ENCODE peak calls at places on chromosomes 12 and 14, in five cellular contexts. K is GM12878, R is NT2/D1, D is H1, N is HepG2. C is an unnamed sample.
A peak's percentile ranks its signal among the peaks of the same experiment; 100 is the strongest.

GRCh38 chr12:79420146-79420618 is 270.6 kb downstream of the PAWR start:
- DNase-seq in K (no peak), R (peak; percentile 28), D (no peak), N (peak; percentile 73), C (peak; percentile 32)

GRCh38 chr14:72800848-72801370 is 93.0 kb downstream of the DPF3 start:
- DNase-seq in K (no peak), R (no peak), D (no peak), N (no peak), C (no peak)

GRCh38 chr12:2877959-2878732 is 1.1 kb downstream of the RHNO1 start:
- DNase-seq in K (no peak), R (peak; percentile 80), D (no peak), N (no peak), C (no peak)

GRCh38 chr12:78171082-78171481 is 340.4 kb downstream of the NAV3 start:
- DNase-seq in K (no peak), R (no peak), D (no peak), N (no peak), C (no peak)

GRCh38 chr12:48580831-48581230 is 11.0 kb upstream of the LALBA start:
- DNase-seq in K (no peak), R (no peak), D (no peak), N (no peak), C (no peak)

GRCh38 chr12:45732936-45733335 is 3.4 kb downstream of the ARID2 start:
- DNase-seq in K (no peak), R (no peak), D (no peak), N (no peak), C (no peak)

GRCh38 chr12:77888611-77889010 is 57.9 kb downstream of the NAV3 start:
- DNase-seq in K (no peak), R (no peak), D (no peak), N (peak; percentile 27), C (no peak)

GRCh38 chr14:32933623-32933942 is 5.1 kb upstream of the NPAS3 start:
- DNase-seq in K (no peak), R (no peak), D (no peak), N (no peak), C (peak; percentile 19)

GRCh38 chr12:43221216-43221615 is 330.8 kb downstream of the ADAMTS20 start:
- DNase-seq in K (no peak), R (no peak), D (no peak), N (no peak), C (no peak)

GRCh38 chr12:27779837-27780611 is at the start of the genes KLHL42 and MANSC4:
- DNase-seq in K (no peak), R (peak; percentile 87), D (peak; percentile 79), N (peak; percentile 30), C (peak; percentile 70)

GRCh38 chr12:120125792-120126634 is 9.5 kb upstream of the RAB35 start:
- DNase-seq in K (no peak), R (no peak), D (no peak), N (no peak), C (no peak)

GRCh38 chr12:86234309-86234708 is 21.9 kb downstream of the MGAT4C start:
- DNase-seq in K (no peak), R (no peak), D (no peak), N (no peak), C (no peak)

GRCh38 chr12:9925746-9926393 is 6.3 kb downstream of the CLEC2A start:
- DNase-seq in K (no peak), R (peak; percentile 59), D (no peak), N (peak; percentile 9), C (peak; percentile 32)

GRCh38 chr12:117714203-117714602 is 254.6 kb downstream of the KSR2 start:
- DNase-seq in K (no peak), R (no peak), D (no peak), N (no peak), C (no peak)

GRCh38 chr12:43835264-43835655 is 621 bp upstream of the TMEM117 start:
- DNase-seq in K (no peak), R (no peak), D (no peak), N (no peak), C (no peak)

GRCh38 chr14:24695265-24696241 is 61.6 kb upstream of the GZMB start:
- DNase-seq in K (peak; percentile 66), R (no peak), D (no peak), N (no peak), C (no peak)

GRCh38 chr14:70947739-70948138 is 40.5 kb downstream of the PCNX1 start:
- DNase-seq in K (no peak), R (no peak), D (no peak), N (no peak), C (no peak)

GRCh38 chr14:33210304-33210703 is 271.6 kb downstream of the NPAS3 start:
- DNase-seq in K (no peak), R (peak; percentile 1), D (peak; percentile 53), N (no peak), C (peak; percentile 17)

GRCh38 chr12:43786899-43787693 is 19.0 kb downstream of the TWF1 start:
- DNase-seq in K (no peak), R (no peak), D (no peak), N (no peak), C (no peak)

GRCh38 chr14:22820731-22821130 is 5.5 kb upstream of the SLC7A7 start:
- DNase-seq in K (no peak), R (no peak), D (no peak), N (no peak), C (no peak)

GRCh38 chr12:117037296-117038022 is 61.8 kb downstream of the TESC start:
- DNase-seq in K (no peak), R (no peak), D (no peak), N (no peak), C (no peak)

GRCh38 chr14:100155881-100156645 is 3.4 kb downstream of the DEGS2 start:
- DNase-seq in K (no peak), R (no peak), D (no peak), N (peak; percentile 37), C (no peak)

GRCh38 chr14:25887251-25887908 is 710.5 kb downstream of the NOVA1 start:
- DNase-seq in K (no peak), R (no peak), D (no peak), N (no peak), C (no peak)

GRCh38 chr14:24037658-24038037 is 14.2 kb upstream of the CARMIL3 start:
- DNase-seq in K (no peak), R (no peak), D (no peak), N (no peak), C (no peak)

GRCh38 chr12:20415013-20415412 is 46.7 kb downstream of the PDE3A start:
- DNase-seq in K (no peak), R (no peak), D (no peak), N (no peak), C (no peak)

GRCh38 chr12:91769736-91770135 is 375.9 kb downstream of the BTG1 start:
- DNase-seq in K (no peak), R (peak; percentile 28), D (no peak), N (no peak), C (no peak)

GRCh38 chr12:100413006-100413405 is 56.1 kb downstream of the SLC17A8 start:
- DNase-seq in K (no peak), R (no peak), D (peak; percentile 24), N (no peak), C (no peak)

DNA sequence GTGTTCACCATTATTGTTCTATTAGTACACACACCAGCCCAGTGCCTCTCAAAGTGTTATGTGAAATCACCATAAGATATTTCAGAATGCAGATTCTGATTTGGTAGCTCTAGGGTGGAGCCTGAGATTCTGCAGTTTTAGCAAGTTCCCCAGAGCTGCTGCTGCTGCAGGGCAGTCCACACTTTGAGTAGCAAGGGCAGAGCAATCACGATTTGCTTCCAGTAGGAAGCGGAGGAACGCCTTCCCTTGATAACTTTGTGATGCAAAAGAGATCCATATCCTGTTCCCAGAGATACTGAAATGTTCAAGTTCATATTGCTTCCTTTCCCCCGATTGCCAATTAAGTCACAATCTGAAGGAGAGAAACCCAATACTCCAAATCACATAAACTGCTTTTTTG is 57.9 kb downstream of the SLC17A8 start:
- DNase-seq in K (no peak), R (peak; percentile 18), D (peak; percentile 38), N (no peak), C (no peak)
- TF ChIP-seq SUZ12 in K (no peak), R (no peak), D (no peak), N (no peak), C (no peak)

DNA sequence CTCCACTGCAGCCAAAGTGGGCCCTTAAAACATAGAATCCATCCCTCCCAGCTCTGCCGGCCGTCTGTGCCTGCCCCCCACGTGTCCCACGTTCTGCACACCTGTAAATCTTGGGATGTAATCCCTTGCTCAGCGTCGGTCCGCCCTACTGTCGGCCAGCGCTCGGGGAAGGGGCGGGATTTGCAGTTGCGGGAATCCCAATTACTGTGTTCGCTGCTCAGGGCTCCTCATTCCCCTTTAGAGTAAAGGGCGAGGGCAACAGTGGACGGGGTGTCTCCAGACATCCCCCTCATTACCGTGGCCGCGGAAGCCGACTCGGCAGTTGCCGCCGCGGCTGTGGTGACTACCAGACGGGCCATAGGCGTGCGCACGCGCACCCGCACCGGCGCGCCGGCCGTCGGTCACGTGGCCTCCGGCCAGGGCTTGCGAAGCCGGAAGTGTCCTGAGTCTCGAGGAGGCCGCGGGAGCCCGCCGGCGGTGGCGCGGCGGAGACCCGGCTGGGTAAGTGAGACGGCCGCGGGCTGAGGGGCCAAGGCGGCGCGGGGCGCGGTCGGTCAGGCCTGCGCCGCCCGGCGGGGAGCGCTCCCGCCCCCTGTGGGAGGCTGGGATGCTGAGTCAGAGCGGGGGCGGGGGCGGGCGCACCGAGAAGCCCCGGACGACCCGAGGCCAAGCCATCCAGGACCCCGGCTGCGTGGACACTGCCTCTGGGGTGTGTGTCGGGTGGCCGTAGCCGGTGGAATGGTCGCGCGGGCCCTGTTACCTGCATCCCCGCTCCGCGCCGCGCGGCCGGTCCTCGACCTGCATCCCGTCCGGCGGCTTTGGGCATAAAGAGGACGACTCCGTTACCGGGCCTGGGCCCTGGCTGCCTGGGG is at the start of gene TBK1:
- DNase-seq in K (peak; percentile 53), R (peak; percentile 75), D (peak; percentile 95), N (peak; percentile 80), C (peak; percentile 91)
- TF ChIP-seq SUZ12 in K (no peak), R (no peak), D (no peak), N (no peak), C (no peak)

GRCh38 chr12:111436266-111436665 is 30.5 kb downstream of the SH2B3 start:
- DNase-seq in K (no peak), R (no peak), D (no peak), N (no peak), C (no peak)

GRCh38 chr12:111435661-111436201 is 30.0 kb downstream of the SH2B3 start:
- DNase-seq in K (no peak), R (no peak), D (no peak), N (no peak), C (no peak)

GRCh38 chr12:111436811-111437210 is 31.1 kb downstream of the SH2B3 start:
- DNase-seq in K (no peak), R (no peak), D (no peak), N (no peak), C (no peak)

GRCh38 chr12:111434049-111434448 is 28.3 kb downstream of the SH2B3 start:
- DNase-seq in K (no peak), R (no peak), D (no peak), N (no peak), C (no peak)

GRCh38 chr12:111434680-111435338 is 29.1 kb downstream of the SH2B3 start:
- DNase-seq in K (peak; percentile 84), R (no peak), D (no peak), N (no peak), C (no peak)
- TF ChIP-seq SUZ12 in K (no peak), R (no peak), D (no peak), N (no peak), C (no peak)

DNA sequence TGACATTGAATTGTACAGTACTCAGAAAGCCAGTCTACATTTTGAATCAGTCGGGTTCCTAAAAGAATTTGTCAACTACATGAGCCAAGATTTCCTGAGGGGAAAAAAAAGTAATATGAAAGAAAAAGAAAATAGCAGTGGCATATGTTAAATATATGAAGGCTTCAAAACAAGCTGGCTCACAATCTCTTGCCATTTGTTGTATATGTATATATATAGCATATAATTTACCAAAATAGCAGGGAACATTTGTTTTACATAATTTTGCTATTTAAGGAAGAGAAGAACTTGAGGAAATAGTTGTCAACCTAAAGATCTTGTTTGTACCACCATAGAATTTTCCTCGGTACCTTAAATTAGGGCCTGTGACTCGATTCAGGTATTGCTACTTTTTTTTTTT is 16.8 kb downstream of the SVOP start:
- DNase-seq in K (no peak), R (no peak), D (no peak), N (no peak), C (no peak)
- TF ChIP-seq SUZ12 in K (no peak), R (no peak), D (no peak), N (no peak), C (no peak)

C was measured in HEK293T.